ENCODE peak calls at places on chromosomes 13 and 19, in eight cellular contexts. L is tibial nerve, O is AG04450, G is breast epithelium, Q is IMR-90, K is cardiac muscle cell, X is prostate gland, E is endodermal cell. W is an unnamed sample.

GRCh38 chr13:68727165-68727564 is 1380.5 kb upstream of the ATXN8OS start:
- DNase-seq in L (no peak), O (no peak), G (no peak), Q (peak; percentile 0), K (no peak), X (no peak), E (no peak), W (no peak)

GRCh38 chr13:65275838-65276630 is 1954.1 kb downstream of the PCDH9 start:
- DNase-seq in L (no peak), O (no peak), G (no peak), Q (no peak), K (no peak), X (no peak), E (no peak), W (no peak)

GRCh38 chr13:85521586-85521985 is 277.6 kb downstream of the SLITRK6 start:
- DNase-seq in L (no peak), O (no peak), G (no peak), Q (no peak), K (no peak), X (no peak), E (no peak), W (no peak)

GRCh38 chr19:16608290-16608704 is 19.7 kb downstream of the MED26 start:
- DNase-seq in L (peak; percentile 84), O (peak; percentile 56), G (no peak), Q (peak; percentile 91), K (no peak), X (peak; percentile 83), E (no peak), W (no peak)

GRCh38 chr19:876089-876488 is 16.6 kb downstream of the CFD start:
- DNase-seq in L (no peak), O (no peak), G (no peak), Q (no peak), K (no peak), X (no peak), E (no peak), W (no peak)

GRCh38 chr19:51695088-51695487 is 2.0 kb downstream of the SPACA6 start:
- DNase-seq in L (no peak), O (no peak), G (no peak), Q (no peak), K (no peak), X (no peak), E (no peak), W (no peak)

GRCh38 chr19:13842294-13843103 is 34.4 kb upstream of the NANOS3 start:
- DNase-seq in L (peak; percentile 82), O (no peak), G (peak; percentile 90), Q (peak; percentile 65), K (peak; percentile 72), X (peak; percentile 85), E (peak; percentile 71), W (peak; percentile 88)

GRCh38 chr19:30317403-30317802 is 54.8 kb upstream of the ZNF536 start:
- DNase-seq in L (no peak), O (no peak), G (no peak), Q (no peak), K (no peak), X (no peak), E (peak; percentile 24), W (no peak)

GRCh38 chr13:54733639-54734038 is 1705.0 kb downstream of the OLFM4 start:
- DNase-seq in L (no peak), O (no peak), G (no peak), Q (no peak), K (peak; percentile 24), X (no peak), E (peak; percentile 62), W (no peak)

GRCh38 chr13:35830850-35831450 is 300.2 kb downstream of the DCLK1 start:
- DNase-seq in L (no peak), O (no peak), G (no peak), Q (no peak), K (no peak), X (no peak), E (no peak), W (no peak)

GRCh38 chr19:1747285-1748114 is 5.8 kb upstream of the ONECUT3 start:
- DNase-seq in L (no peak), O (no peak), G (no peak), Q (peak; percentile 80), K (no peak), X (no peak), E (peak; percentile 91), W (no peak)

GRCh38 chr13:39612023-39612637 is 9.1 kb upstream of the LHFPL6 start:
- DNase-seq in L (peak; percentile 99), O (peak; percentile 43), G (peak; percentile 53), Q (peak; percentile 78), K (peak; percentile 87), X (peak; percentile 81), E (peak; percentile 88), W (no peak)

GRCh38 chr13:104106705-104107393 is 1040.6 kb upstream of the SLC10A2 start:
- DNase-seq in L (no peak), O (no peak), G (no peak), Q (peak; percentile 20), K (no peak), X (no peak), E (peak; percentile 61), W (no peak)

GRCh38 chr13:74061939-74062595 is 72.1 kb downstream of the KLF12 start:
- DNase-seq in L (peak; percentile 22), O (no peak), G (no peak), Q (peak; percentile 47), K (peak; percentile 36), X (no peak), E (no peak), W (no peak)

GRCh38 chr13:39209731-39210633 is 171.7 kb downstream of the NHLRC3 start:
- DNase-seq in L (no peak), O (no peak), G (no peak), Q (peak; percentile 11), K (no peak), X (no peak), E (no peak), W (no peak)

GRCh38 chr19:14516048-14516534 is 2.1 kb downstream of the DNAJB1 start:
- DNase-seq in L (no peak), O (no peak), G (no peak), Q (no peak), K (no peak), X (peak; percentile 67), E (peak; percentile 58), W (no peak)

GRCh38 chr13:112622375-112622774 is 34.4 kb upstream of the TUBGCP3 start:
- DNase-seq in L (no peak), O (no peak), G (no peak), Q (no peak), K (no peak), X (no peak), E (peak; percentile 40), W (no peak)

GRCh38 chr19:54393381-54393780 is 21.9 kb upstream of the TTYH1 start:
- DNase-seq in L (no peak), O (no peak), G (no peak), Q (no peak), K (no peak), X (no peak), E (no peak), W (no peak)

GRCh38 chr19:46351241-46352041 is 4.6 kb downstream of the PPP5C start:
- DNase-seq in L (no peak), O (no peak), G (no peak), Q (peak; percentile 43), K (no peak), X (peak; percentile 21), E (no peak), W (peak; percentile 84)

GRCh38 chr19:2618611-2619010 is 83.9 kb downstream of the GNG7 start:
- DNase-seq in L (peak; percentile 57), O (no peak), G (peak; percentile 45), Q (peak; percentile 28), K (no peak), X (no peak), E (no peak), W (peak; percentile 93)

GRCh38 chr13:98368019-98368418 is 190.9 kb upstream of the RNF113B start:
- DNase-seq in L (no peak), O (peak; percentile 53), G (no peak), Q (peak; percentile 84), K (no peak), X (no peak), E (no peak), W (no peak)

DNA sequence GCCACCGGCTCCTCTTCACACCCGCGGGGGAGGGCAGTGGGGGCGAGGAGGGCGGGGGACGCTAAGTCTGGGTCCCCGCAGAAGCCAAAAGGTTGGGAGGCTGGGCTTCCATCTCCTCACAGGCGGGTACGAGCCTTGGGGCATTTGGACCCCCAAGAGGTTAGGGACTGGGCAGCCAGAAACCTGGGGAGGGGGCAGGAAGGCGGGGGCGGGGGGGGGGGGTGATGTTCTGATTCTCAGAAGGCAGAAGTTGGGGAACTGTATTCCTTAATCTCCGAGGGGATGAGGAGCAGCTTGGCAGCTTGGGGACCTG is 5.1 kb downstream of the BCL3 start:
- DNase-seq in L (no peak), O (no peak), G (no peak), Q (no peak), K (no peak), X (no peak), E (no peak), W (no peak)
- H3K4me3 ChIP-seq in L (peak overlapping the region; percentile 40), O (peak overlapping the region; percentile 59), G (peak overlapping the region; percentile 51), Q (peak overlapping the region; percentile 38), K (peak overlapping the region; percentile 22), X (peak overlapping the region; percentile 22), E (peak overlapping the region; percentile 71), W (peak overlapping the region; percentile 31)

GRCh38 chr19:5143471-5144411 is 174.8 kb downstream of the KDM4B start:
- DNase-seq in L (no peak), O (no peak), G (no peak), Q (no peak), K (no peak), X (no peak), E (no peak), W (no peak)
- H3K4me3 ChIP-seq in L (no peak overlapping the region), O (no peak overlapping the region), G (no peak overlapping the region), Q (no peak overlapping the region), K (no peak overlapping the region), X (no peak overlapping the region), E (no peak overlapping the region), W (no peak overlapping the region)

DNA sequence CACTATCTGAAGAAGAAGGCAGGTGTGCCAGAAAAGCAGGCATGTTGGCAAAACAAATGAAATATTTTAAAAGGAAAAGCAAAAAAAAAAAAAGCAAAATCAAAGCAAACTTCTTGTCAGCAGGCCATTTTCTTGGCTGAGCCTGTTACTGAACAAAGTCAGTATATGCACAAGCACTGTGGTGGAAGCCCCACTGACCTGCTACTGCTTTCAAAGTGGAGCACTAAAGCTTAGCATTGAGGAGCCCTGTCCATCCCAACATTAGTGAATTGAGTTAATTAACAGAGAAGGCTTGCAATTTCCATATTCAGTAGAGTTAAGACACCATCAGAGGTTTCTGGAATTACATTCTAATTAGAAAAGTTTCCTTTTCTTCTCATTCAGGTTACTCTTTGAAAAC is 574.1 kb downstream of the PCDH9 start:
- DNase-seq in L (no peak), O (no peak), G (no peak), Q (no peak), K (peak; percentile 4), X (no peak), E (no peak), W (no peak)
- H3K4me3 ChIP-seq in L (no peak overlapping the region), O (no peak overlapping the region), G (no peak overlapping the region), Q (no peak overlapping the region), K (no peak overlapping the region), X (no peak overlapping the region), E (no peak overlapping the region), W (no peak overlapping the region)

DNA sequence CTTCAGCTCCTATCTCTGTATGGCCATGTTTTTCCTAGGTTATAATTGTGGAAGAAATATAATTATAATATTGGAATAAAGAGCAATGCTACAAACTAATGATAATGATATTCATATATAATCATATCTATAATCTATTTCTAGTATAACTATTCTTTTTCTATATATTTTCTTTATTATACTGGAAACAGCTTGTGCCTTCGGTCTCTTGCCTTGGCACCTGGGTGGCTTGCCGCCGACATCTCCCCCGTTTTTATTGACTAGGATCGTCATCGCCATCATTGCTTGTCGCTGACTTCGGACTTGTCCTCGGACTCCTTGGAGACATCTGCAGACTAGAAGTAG is 24.2 kb downstream of the ZNF763 start:
- DNase-seq in L (no peak), O (no peak), G (no peak), Q (no peak), K (no peak), X (no peak), E (no peak), W (no peak)
- H3K4me3 ChIP-seq in L (no peak overlapping the region), O (no peak overlapping the region), G (peak overlapping the region; percentile 86), Q (no peak overlapping the region), K (no peak overlapping the region), X (peak overlapping the region; percentile 65), E (peak overlapping the region; percentile 88), W (no peak overlapping the region)

W was measured in left lung.